ENCODE peak calls at places on chromosomes 16 and 17, in five cellular contexts. One of them, this sample, is unnamed.

GRCh38 chr16:81937305-81938038 is 73.8 kb downstream of the SDR42E1 start:
- DNase-seq in cardiac muscle cell: no peak
- DNase-seq in uterus: no peak
- DNase-seq in transverse colon: no peak
- DNase-seq in omental fat pad: no peak
- DNase-seq in this sample: no peak

GRCh38 chr16:80369559-80369958 is 171.2 kb upstream of the DYNLRB2 start:
- DNase-seq in omental fat pad: no peak
- DNase-seq in cardiac muscle cell: peak; percentile 58
- DNase-seq in transverse colon: peak; percentile 34
- DNase-seq in uterus: peak; percentile 52
- DNase-seq in this sample: no peak

GRCh38 chr17:7418472-7419152 is 1.5 kb upstream of the SPEM1 start:
- DNase-seq in omental fat pad: no peak
- DNase-seq in transverse colon: no peak
- DNase-seq in uterus: no peak
- DNase-seq in cardiac muscle cell: no peak
- DNase-seq in this sample: no peak

GRCh38 chr17:16939606-16940115 is 32.3 kb downstream of the TNFRSF13B start:
- DNase-seq in uterus: no peak
- DNase-seq in omental fat pad: no peak
- DNase-seq in cardiac muscle cell: no peak
- DNase-seq in transverse colon: peak; percentile 6
- DNase-seq in this sample: no peak

GRCh38 chr16:85615852-85616607 is 2.9 kb downstream of the GSE1 start:
- DNase-seq in transverse colon: peak; percentile 83
- DNase-seq in cardiac muscle cell: peak; percentile 87
- DNase-seq in omental fat pad: peak; percentile 74
- DNase-seq in uterus: peak; percentile 62
- DNase-seq in this sample: no peak

GRCh38 chr17:64608571-64608981 is 53.5 kb downstream of the SMURF2 start:
- DNase-seq in cardiac muscle cell: no peak
- DNase-seq in uterus: no peak
- DNase-seq in transverse colon: no peak
- DNase-seq in omental fat pad: no peak
- DNase-seq in this sample: no peak

GRCh38 chr17:74646231-74646630 is 22.7 kb upstream of the CD300E start:
- DNase-seq in cardiac muscle cell: no peak
- DNase-seq in omental fat pad: no peak
- DNase-seq in transverse colon: no peak
- DNase-seq in uterus: no peak
- DNase-seq in this sample: no peak

GRCh38 chr17:40542562-40543411 is 22.5 kb downstream of the CCR7 start:
- DNase-seq in uterus: peak; percentile 97
- DNase-seq in cardiac muscle cell: no peak
- DNase-seq in transverse colon: peak; percentile 73
- DNase-seq in omental fat pad: peak; percentile 78
- DNase-seq in this sample: no peak

GRCh38 chr16:75256871-75257343 is 5.5 kb upstream of the BCAR1 start:
- DNase-seq in omental fat pad: no peak
- DNase-seq in uterus: peak; percentile 62
- DNase-seq in cardiac muscle cell: no peak
- DNase-seq in transverse colon: peak; percentile 46
- DNase-seq in this sample: peak; percentile 79

GRCh38 chr17:4334776-4335175 is 31.7 kb downstream of the UBE2G1 start:
- DNase-seq in omental fat pad: no peak
- DNase-seq in uterus: no peak
- DNase-seq in cardiac muscle cell: no peak
- DNase-seq in transverse colon: no peak
- DNase-seq in this sample: no peak

GRCh38 chr17:56824503-56824902 is 9.2 kb downstream of the C17orf67 start:
- DNase-seq in uterus: no peak
- DNase-seq in cardiac muscle cell: no peak
- DNase-seq in transverse colon: no peak
- DNase-seq in omental fat pad: no peak
- DNase-seq in this sample: no peak

DNA sequence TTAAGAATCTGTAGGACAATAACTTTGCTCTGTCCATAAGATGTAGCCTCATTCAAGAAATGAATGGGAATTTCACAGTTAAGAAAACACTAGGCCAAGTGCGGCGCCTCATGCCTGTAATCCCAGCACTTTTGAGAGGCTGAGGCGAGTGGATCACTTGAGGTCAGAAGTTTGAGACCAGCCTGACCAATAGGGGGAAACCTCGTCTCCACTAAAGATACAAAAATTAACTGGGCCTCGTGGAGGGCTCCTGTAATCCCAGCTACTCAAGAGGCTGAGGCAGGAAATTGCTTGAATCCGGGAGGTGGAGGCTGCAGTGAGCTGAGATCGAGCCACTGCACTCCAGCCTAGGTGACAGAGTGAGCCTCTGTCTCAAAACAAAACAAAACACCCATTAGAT is 19.9 kb upstream of the RSL1D1 start:
- DNase-seq in cardiac muscle cell: peak; percentile 39
- DNase-seq in transverse colon: no peak
- DNase-seq in uterus: no peak
- DNase-seq in omental fat pad: no peak
- DNase-seq in this sample: no peak
- TF ChIP-seq CTCF in cardiac muscle cell: peak; percentile 26
- TF ChIP-seq CTCF in transverse colon: no peak
- TF ChIP-seq CTCF in uterus: no peak
- TF ChIP-seq CTCF in omental fat pad: no peak
- TF ChIP-seq CTCF in this sample: peak; percentile 12

DNA sequence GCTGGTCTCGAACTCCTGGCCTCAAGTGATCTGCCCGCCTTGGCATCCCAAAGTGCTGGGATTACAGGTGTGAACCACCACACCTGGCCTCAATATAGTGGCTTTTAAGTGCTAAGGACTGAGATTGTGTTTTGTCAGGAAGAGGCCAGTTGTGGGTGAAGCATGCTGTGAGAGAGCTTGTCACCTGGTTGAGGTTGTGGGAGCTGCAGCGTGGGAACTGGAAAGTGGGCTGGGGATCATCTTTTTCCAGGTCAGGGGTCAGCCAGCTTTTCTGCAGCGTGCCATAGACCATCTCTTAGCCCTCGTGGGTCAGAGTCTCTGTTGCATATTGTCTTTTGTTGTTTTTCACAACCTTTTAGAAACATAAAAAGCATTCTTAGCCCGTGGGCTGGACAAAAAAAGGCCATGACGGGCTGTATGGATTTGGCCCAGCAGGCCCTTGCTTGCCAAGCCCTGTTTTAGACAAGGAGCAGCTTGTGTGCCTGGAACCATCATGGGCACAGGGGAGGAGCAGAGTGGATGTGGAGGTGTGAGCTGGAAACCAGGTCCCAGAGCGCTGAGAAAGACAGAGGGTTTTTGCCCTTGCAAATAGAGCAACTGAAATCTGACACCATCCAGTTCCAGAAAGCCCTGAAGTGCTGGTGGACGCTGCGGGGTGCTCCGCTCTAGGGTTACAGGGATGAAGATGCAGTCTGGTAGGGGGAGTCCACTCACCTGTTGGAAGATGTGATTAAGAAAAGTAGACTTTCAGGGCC is 5.5 kb downstream of the BIRC5 start:
- DNase-seq in uterus: no peak
- DNase-seq in transverse colon: no peak
- DNase-seq in cardiac muscle cell: peak; percentile 61
- DNase-seq in omental fat pad: no peak
- DNase-seq in this sample: no peak
- TF ChIP-seq CTCF in uterus: no peak
- TF ChIP-seq CTCF in transverse colon: no peak
- TF ChIP-seq CTCF in cardiac muscle cell: no peak
- TF ChIP-seq CTCF in omental fat pad: no peak
- TF ChIP-seq CTCF in this sample: no peak

DNA sequence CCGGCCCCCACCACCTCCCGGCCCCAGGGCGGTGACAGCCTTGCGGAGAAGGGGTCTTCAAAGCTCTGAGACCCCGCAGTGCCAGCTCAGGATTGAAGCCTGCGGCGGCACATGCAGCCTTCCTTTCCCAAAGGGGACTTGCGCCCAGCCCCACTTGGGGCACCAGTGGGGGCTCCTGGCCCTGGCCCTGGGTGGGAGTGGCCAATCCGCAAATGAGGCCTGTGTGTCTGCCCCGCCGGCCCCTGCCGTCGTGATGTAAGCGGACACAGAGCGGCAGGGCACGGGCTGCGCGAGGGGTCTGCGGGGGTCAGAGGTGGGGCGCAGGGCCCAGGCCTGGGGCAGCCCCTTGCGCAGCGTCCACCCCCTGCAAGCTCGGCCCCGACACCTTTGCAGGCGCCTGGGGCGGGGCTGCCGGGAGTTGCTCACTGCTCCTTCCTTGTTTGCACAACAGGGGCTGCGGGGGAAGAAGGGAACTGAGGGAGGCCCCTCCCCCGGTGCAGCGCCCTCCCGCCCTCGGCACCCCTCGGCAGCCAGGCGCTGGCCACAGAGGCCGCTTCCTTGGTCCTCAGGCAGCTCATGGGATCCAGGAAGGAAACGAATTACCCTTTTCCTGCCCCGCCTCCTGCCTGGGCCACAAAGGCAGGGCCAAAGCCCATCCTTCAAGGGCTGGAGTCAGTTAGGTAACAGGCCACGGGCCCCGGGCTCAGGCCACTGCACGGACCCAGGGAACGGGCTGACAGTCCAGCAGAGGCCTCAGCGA is 2.9 kb downstream of the SLC16A3 start:
- DNase-seq in transverse colon: peak; percentile 83
- DNase-seq in cardiac muscle cell: peak; percentile 57
- DNase-seq in omental fat pad: no peak
- DNase-seq in uterus: peak; percentile 82
- DNase-seq in this sample: no peak
- TF ChIP-seq CTCF in transverse colon: no peak
- TF ChIP-seq CTCF in cardiac muscle cell: no peak
- TF ChIP-seq CTCF in omental fat pad: no peak
- TF ChIP-seq CTCF in uterus: no peak
- TF ChIP-seq CTCF in this sample: no peak

GRCh38 chr17:21043296-21044232 is 753 bp upstream of the USP22 start:
- DNase-seq in omental fat pad: peak; percentile 81
- DNase-seq in cardiac muscle cell: peak; percentile 99
- DNase-seq in transverse colon: peak; percentile 98
- DNase-seq in uterus: peak; percentile 99
- DNase-seq in this sample: no peak

GRCh38 chr17:21044971-21045370 is 2.2 kb upstream of the USP22 start:
- DNase-seq in omental fat pad: no peak
- DNase-seq in transverse colon: no peak
- DNase-seq in cardiac muscle cell: no peak
- DNase-seq in uterus: no peak
- DNase-seq in this sample: no peak

GRCh38 chr17:21039839-21040575 is 2.8 kb downstream of the USP22 start:
- DNase-seq in omental fat pad: no peak
- DNase-seq in uterus: no peak
- DNase-seq in transverse colon: no peak
- DNase-seq in cardiac muscle cell: peak; percentile 59
- DNase-seq in this sample: no peak

GRCh38 chr17:21042434-21043295 is at the start of gene USP22:
- DNase-seq in uterus: peak; percentile 35
- DNase-seq in omental fat pad: no peak
- DNase-seq in cardiac muscle cell: peak; percentile 52
- DNase-seq in transverse colon: no peak
- DNase-seq in this sample: peak; percentile 36

DNA sequence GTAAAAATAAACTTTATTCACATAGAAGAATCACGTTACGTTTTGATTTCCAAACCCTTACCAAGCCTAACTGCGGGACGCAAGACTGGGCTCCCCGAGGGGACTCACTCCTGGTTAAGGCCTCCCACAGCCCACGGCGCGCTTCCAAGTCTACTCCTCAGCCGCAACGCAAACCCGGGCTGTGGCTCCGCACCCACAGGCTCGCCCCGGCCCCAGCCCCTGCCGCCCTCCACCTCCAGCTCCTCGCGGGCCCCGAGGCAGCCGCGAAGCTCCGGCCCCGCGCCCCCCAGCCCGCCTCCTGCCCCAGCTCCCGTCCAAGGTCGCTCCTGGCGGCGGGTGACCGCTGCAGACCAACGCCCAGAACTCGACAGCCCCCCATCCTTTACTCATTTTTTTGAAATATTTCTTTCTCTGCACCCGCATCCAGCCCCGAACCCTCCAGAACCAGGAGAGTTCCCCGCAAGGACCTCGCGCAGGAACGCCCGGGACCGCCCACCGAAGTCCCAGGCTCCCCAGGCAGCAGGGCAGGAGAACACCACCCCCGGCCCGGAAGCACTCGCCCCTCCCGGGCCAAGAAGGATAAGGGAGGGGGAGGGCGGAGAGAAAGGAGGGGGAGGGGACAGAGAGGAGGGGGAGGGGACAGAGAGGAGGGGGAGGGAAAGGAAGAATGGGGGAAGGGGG is 918 bp downstream of the USP22 start:
- DNase-seq in omental fat pad: peak; percentile 58
- DNase-seq in uterus: peak; percentile 84
- DNase-seq in transverse colon: peak; percentile 87
- DNase-seq in cardiac muscle cell: peak; percentile 75
- DNase-seq in this sample: peak; percentile 49
- TF ChIP-seq CTCF in omental fat pad: no peak
- TF ChIP-seq CTCF in uterus: no peak
- TF ChIP-seq CTCF in transverse colon: no peak
- TF ChIP-seq CTCF in cardiac muscle cell: no peak
- TF ChIP-seq CTCF in this sample: no peak

GRCh38 chr17:61496957-61497653 is 44.9 kb downstream of the TBX4 start:
- DNase-seq in omental fat pad: no peak
- DNase-seq in uterus: no peak
- DNase-seq in transverse colon: no peak
- DNase-seq in cardiac muscle cell: no peak
- DNase-seq in this sample: no peak
- TF ChIP-seq CTCF in omental fat pad: no peak
- TF ChIP-seq CTCF in uterus: no peak
- TF ChIP-seq CTCF in transverse colon: no peak
- TF ChIP-seq CTCF in cardiac muscle cell: no peak
- TF ChIP-seq CTCF in this sample: no peak

GRCh38 chr17:1532836-1533602 is 16.6 kb upstream of the INPP5K start:
- DNase-seq in cardiac muscle cell: peak; percentile 22
- DNase-seq in uterus: no peak
- DNase-seq in transverse colon: no peak
- DNase-seq in omental fat pad: no peak
- DNase-seq in this sample: peak; percentile 44
- TF ChIP-seq CTCF in cardiac muscle cell: peak; percentile 23
- TF ChIP-seq CTCF in uterus: no peak
- TF ChIP-seq CTCF in transverse colon: peak; percentile 22
- TF ChIP-seq CTCF in omental fat pad: no peak
- TF ChIP-seq CTCF in this sample: peak; percentile 29

This sample was measured in D721Med.